ENCODE peak calls at places on chromosomes 13 and 19, in ten cellular contexts. R is mucosa of descending colon, G is lower leg skin, J is ovary, N is cardiac fibroblast, A is heart right ventricle, T is small intestine, P is AG04449, C is heart left ventricle, L is fibroblast of pulmonary artery. X is an unnamed sample.

GRCh38 chr19:6802336-6803035 is 30.0 kb downstream of the VAV1 start:
- DNase-seq in R (peak), G (peak), J (no peak), N (peak), A (peak), T (peak), P (no peak), C (peak), L (no peak), X (peak)

GRCh38 chr19:57052102-57052501 is 67.7 kb upstream of the USP29 start:
- DNase-seq in R (no peak), G (no peak), J (no peak), N (no peak), A (no peak), T (no peak), P (no peak), C (no peak), L (no peak), X (no peak)

GRCh38 chr19:56725829-56726424 is 54.4 kb upstream of the ZNF835 start:
- DNase-seq in R (no peak), G (no peak), J (peak), N (no peak), A (no peak), T (no peak), P (no peak), C (no peak), L (peak), X (no peak)

GRCh38 chr13:50893211-50893852 is 16.3 kb upstream of the RNASEH2B start:
- DNase-seq in R (no peak), G (no peak), J (no peak), N (peak), A (no peak), T (peak), P (no peak), C (no peak), L (no peak), X (no peak)

GRCh38 chr19:8001995-8002849 is 3.2 kb downstream of the ELAVL1 start:
- DNase-seq in R (peak), G (peak), J (peak), N (peak), A (peak), T (peak), P (peak), C (peak), L (peak), X (peak)

GRCh38 chr13:104847863-104848262 is 1687.6 kb downstream of the EFNB2 start:
- DNase-seq in R (no peak), G (no peak), J (no peak), N (no peak), A (no peak), T (no peak), P (no peak), C (no peak), L (no peak), X (no peak)

GRCh38 chr13:49714757-49715156 is 23.5 kb upstream of the EBPL start:
- DNase-seq in R (no peak), G (no peak), J (no peak), N (no peak), A (no peak), T (no peak), P (no peak), C (no peak), L (no peak), X (no peak)

GRCh38 chr19:20662421-20663105 is 1.2 kb upstream of the ZNF626 start:
- DNase-seq in R (no peak), G (no peak), J (peak), N (no peak), A (no peak), T (no peak), P (no peak), C (no peak), L (no peak), X (no peak)

GRCh38 chr13:25051065-25051464 is 44.9 kb upstream of the PABPC3 start:
- DNase-seq in R (no peak), G (no peak), J (no peak), N (no peak), A (no peak), T (no peak), P (no peak), C (no peak), L (no peak), X (no peak)

GRCh38 chr19:13063461-13064091 is 39.1 kb downstream of the LYL1 start:
- DNase-seq in R (no peak), G (no peak), J (no peak), N (peak), A (peak), T (no peak), P (no peak), C (peak), L (no peak), X (no peak)

GRCh38 chr19:42279902-42280760 is 11.1 kb downstream of the CIC start:
- DNase-seq in R (peak), G (peak), J (peak), N (peak), A (peak), T (peak), P (no peak), C (peak), L (peak), X (peak)

GRCh38 chr13:104837756-104838155 is 1697.7 kb downstream of the EFNB2 start:
- DNase-seq in R (no peak), G (no peak), J (no peak), N (no peak), A (no peak), T (no peak), P (no peak), C (no peak), L (no peak), X (no peak)

GRCh38 chr13:101453784-101454201 is 1.3 kb downstream of the ITGBL1 start:
- DNase-seq in R (peak), G (no peak), J (no peak), N (no peak), A (no peak), T (peak), P (no peak), C (no peak), L (no peak), X (no peak)

GRCh38 chr19:39599116-39599515 is 3.2 kb upstream of the LGALS13 start:
- DNase-seq in R (peak), G (no peak), J (no peak), N (peak), A (peak), T (no peak), P (no peak), C (no peak), L (peak), X (peak)

GRCh38 chr19:55297267-55297666 is 13.5 kb downstream of the BRSK1 start:
- DNase-seq in R (no peak), G (no peak), J (no peak), N (no peak), A (no peak), T (no peak), P (no peak), C (no peak), L (no peak), X (no peak)

GRCh38 chr13:71118779-71119364 is 748.1 kb downstream of the DACH1 start:
- DNase-seq in R (no peak), G (no peak), J (no peak), N (no peak), A (no peak), T (no peak), P (no peak), C (no peak), L (no peak), X (no peak)

GRCh38 chr19:38429055-38429810 is 3.2 kb upstream of the RASGRP4 start:
- DNase-seq in R (no peak), G (no peak), J (no peak), N (no peak), A (no peak), T (no peak), P (no peak), C (no peak), L (no peak), X (peak)

GRCh38 chr19:17681505-17682125 is 6.5 kb downstream of the UNC13A start:
- DNase-seq in R (peak), G (no peak), J (peak), N (peak), A (peak), T (no peak), P (no peak), C (peak), L (peak), X (peak)

GRCh38 chr19:5369962-5370367 is 29.4 kb upstream of the PTPRS start:
- DNase-seq in R (peak), G (no peak), J (no peak), N (peak), A (no peak), T (peak), P (no peak), C (no peak), L (peak), X (peak)

GRCh38 chr19:16156904-16157303 is 13.4 kb downstream of the HSH2D start:
- DNase-seq in R (no peak), G (no peak), J (no peak), N (no peak), A (no peak), T (no peak), P (no peak), C (no peak), L (no peak), X (no peak)

GRCh38 chr13:106593131-106593530 is 25.2 kb upstream of the ARGLU1 start:
- DNase-seq in R (no peak), G (no peak), J (no peak), N (no peak), A (no peak), T (no peak), P (no peak), C (no peak), L (no peak), X (no peak)

GRCh38 chr13:76522083-76522755 is 364.0 kb downstream of the KCTD12 start:
- DNase-seq in R (no peak), G (no peak), J (no peak), N (peak), A (no peak), T (no peak), P (no peak), C (no peak), L (peak), X (no peak)

GRCh38 chr19:5036733-5037681 is 68.1 kb downstream of the KDM4B start:
- DNase-seq in R (no peak), G (no peak), J (no peak), N (peak), A (peak), T (no peak), P (no peak), C (peak), L (peak), X (no peak)

GRCh38 chr19:12649941-12650340 is 16.6 kb downstream of the MAN2B1 start:
- DNase-seq in R (no peak), G (no peak), J (no peak), N (no peak), A (no peak), T (no peak), P (no peak), C (no peak), L (no peak), X (no peak)

GRCh38 chr19:47901370-47901769 is 15.3 kb upstream of the SULT2A1 start:
- DNase-seq in R (no peak), G (no peak), J (no peak), N (no peak), A (no peak), T (no peak), P (no peak), C (no peak), L (no peak), X (no peak)

GRCh38 chr19:17325133-17325532 is 9.5 kb downstream of the ANO8 start:
- DNase-seq in R (no peak), G (no peak), J (no peak), N (no peak), A (no peak), T (no peak), P (no peak), C (no peak), L (no peak), X (no peak)

GRCh38 chr19:5782322-5782721 is 2.2 kb downstream of the PRR22 start:
- DNase-seq in R (no peak), G (no peak), J (no peak), N (no peak), A (no peak), T (no peak), P (no peak), C (no peak), L (no peak), X (no peak)

GRCh38 chr13:45615501-45616101 is at the start of gene ERICH6B:
- DNase-seq in R (no peak), G (no peak), J (no peak), N (peak), A (no peak), T (no peak), P (no peak), C (no peak), L (peak), X (no peak)

GRCh38 chr19:799076-799881 is 2.0 kb downstream of the PTBP1 start:
- DNase-seq in R (no peak), G (no peak), J (peak), N (peak), A (no peak), T (peak), P (no peak), C (peak), L (peak), X (peak)

GRCh38 chr13:38391341-38391740 is 41.7 kb downstream of the UFM1 start:
- DNase-seq in R (no peak), G (no peak), J (no peak), N (no peak), A (no peak), T (no peak), P (no peak), C (no peak), L (no peak), X (no peak)

GRCh38 chr13:85236431-85236830 is 562.8 kb downstream of the SLITRK6 start:
- DNase-seq in R (no peak), G (no peak), J (no peak), N (peak), A (no peak), T (no peak), P (no peak), C (no peak), L (peak), X (no peak)

GRCh38 chr19:17303940-17304267 is 679 bp upstream of the ABHD8 start:
- DNase-seq in R (no peak), G (no peak), J (no peak), N (no peak), A (no peak), T (no peak), P (no peak), C (no peak), L (no peak), X (no peak)

GRCh38 chr13:29991343-29991742 is 140.9 kb upstream of the UBL3 start:
- DNase-seq in R (no peak), G (no peak), J (no peak), N (peak), A (no peak), T (no peak), P (peak), C (no peak), L (peak), X (no peak)

GRCh38 chr19:37114001-37114400 is 35.8 kb downstream of the ZNF420 start:
- DNase-seq in R (no peak), G (no peak), J (no peak), N (no peak), A (no peak), T (no peak), P (no peak), C (no peak), L (no peak), X (no peak)

GRCh38 chr13:23436680-23437079 is 3.2 kb upstream of the SACS start:
- DNase-seq in R (no peak), G (no peak), J (no peak), N (no peak), A (no peak), T (no peak), P (no peak), C (no peak), L (no peak), X (no peak)

GRCh38 chr19:47221890-47222289 is 9.1 kb downstream of the BBC3 start:
- DNase-seq in R (no peak), G (no peak), J (no peak), N (no peak), A (no peak), T (no peak), P (no peak), C (no peak), L (no peak), X (no peak)

GRCh38 chr19:49425922-49426592 is 869 bp downstream of the GFY start:
- DNase-seq in R (no peak), G (no peak), J (no peak), N (no peak), A (no peak), T (no peak), P (no peak), C (no peak), L (no peak), X (no peak)

GRCh38 chr19:42328854-42329253 is 3.4 kb downstream of the MEGF8 start:
- DNase-seq in R (no peak), G (no peak), J (no peak), N (no peak), A (no peak), T (no peak), P (no peak), C (no peak), L (no peak), X (no peak)

GRCh38 chr13:21987793-21988192 is 316.9 kb downstream of the FGF9 start:
- DNase-seq in R (no peak), G (no peak), J (no peak), N (no peak), A (no peak), T (no peak), P (no peak), C (no peak), L (no peak), X (no peak)